ENCODE peak calls at places on chromosomes 3 and 15, in four cellular contexts. U is astrocyte of the spinal cord; W is CD4-positive, alpha-beta T cell; G is cardiac fibroblast. H is an unnamed sample.

GRCh38 chr3:12396475-12396874 is 87.8 kb upstream of the TSEN2 start:
- DNase-seq in U (no peak), W (no peak), G (no peak), H (no peak)

GRCh38 chr15:59283717-59284336 is 77.2 kb downstream of the LDHAL6B start:
- DNase-seq in U (no peak), W (no peak), G (no peak), H (no peak)

GRCh38 chr3:161275919-161276318 is 54.8 kb downstream of the NMD3 start:
- DNase-seq in U (no peak), W (no peak), G (no peak), H (no peak)

GRCh38 chr3:19945405-19946290 is 1.2 kb upstream of the RAB5A start:
- DNase-seq in U (no peak), W (no peak), G (peak), H (no peak)

GRCh38 chr3:76403556-76403955 is 618.2 kb upstream of the ZNF717 start:
- DNase-seq in U (peak), W (no peak), G (no peak), H (no peak)

GRCh38 chr3:54122802-54123537 is 618 bp downstream of the CACNA2D3 start:
- DNase-seq in U (no peak), W (no peak), G (no peak), H (no peak)

GRCh38 chr15:29669823-29670222 is 152.4 kb downstream of the TJP1 start:
- DNase-seq in U (no peak), W (no peak), G (peak), H (peak)

GRCh38 chr3:193982258-193982659 is 153.7 kb upstream of the HES1 start:
- DNase-seq in U (peak), W (no peak), G (peak), H (no peak)

GRCh38 chr3:175329373-175329772 is 470.2 kb downstream of the NAALADL2 start:
- DNase-seq in U (no peak), W (no peak), G (no peak), H (no peak)

GRCh38 chr15:100934735-100935134 is 15.6 kb downstream of the LRRK1 start:
- DNase-seq in U (no peak), W (no peak), G (no peak), H (peak)

GRCh38 chr15:91186892-91187644 is 87.0 kb downstream of the SV2B start:
- DNase-seq in U (peak), W (no peak), G (peak), H (no peak)

GRCh38 chr3:187011915-187012314 is 81.6 kb downstream of the ST6GAL1 start:
- DNase-seq in U (no peak), W (no peak), G (no peak), H (no peak)

GRCh38 chr15:68028137-68028771 is 25.9 kb upstream of the PIAS1 start:
- DNase-seq in U (no peak), W (no peak), G (no peak), H (peak)

GRCh38 chr3:71208273-71209095 is 375.0 kb downstream of the FOXP1 start:
- DNase-seq in U (no peak), W (no peak), G (no peak), H (no peak)

GRCh38 chr3:94336076-94336741 is 273.3 kb downstream of the NSUN3 start:
- DNase-seq in U (peak), W (no peak), G (peak), H (peak)

GRCh38 chr3:146142757-146143156 is 18.2 kb downstream of the PLOD2 start:
- DNase-seq in U (peak), W (no peak), G (peak), H (peak)

GRCh38 chr3:14278265-14278798 is 99.7 kb downstream of the LSM3 start:
- DNase-seq in U (no peak), W (no peak), G (no peak), H (no peak)

GRCh38 chr15:69160976-69161877 is 792 bp downstream of the GLCE start:
- DNase-seq in U (peak), W (peak), G (peak), H (no peak)

GRCh38 chr3:40680685-40681657 is 156.2 kb downstream of the ZNF621 start:
- DNase-seq in U (no peak), W (no peak), G (no peak), H (no peak)

GRCh38 chr3:48695113-48695753 is 9.5 kb upstream of the NCKIPSD start:
- DNase-seq in U (peak), W (no peak), G (peak), H (no peak)

GRCh38 chr3:112405845-112406244 is 72.9 kb downstream of the CD200 start:
- DNase-seq in U (no peak), W (no peak), G (no peak), H (no peak)

GRCh38 chr15:80474751-80475295 is 70.6 kb downstream of the ARNT2 start:
- DNase-seq in U (no peak), W (no peak), G (peak), H (no peak)

GRCh38 chr3:185645596-185646381 is 59.7 kb downstream of the SENP2 start:
- DNase-seq in U (peak), W (no peak), G (no peak), H (no peak)

GRCh38 chr3:67875858-67876257 is 221.4 kb upstream of the SUCLG2 start:
- DNase-seq in U (peak), W (no peak), G (no peak), H (no peak)

GRCh38 chr3:133459400-133459799 is 59.5 kb downstream of the BFSP2 start:
- DNase-seq in U (no peak), W (no peak), G (peak), H (no peak)

GRCh38 chr3:111739241-111739952 is 119.7 kb upstream of the PHLDB2 start:
- DNase-seq in U (peak), W (no peak), G (peak), H (peak)

GRCh38 chr15:39461536-39462140 is 119.2 kb upstream of the THBS1 start:
- DNase-seq in U (no peak), W (no peak), G (peak), H (no peak)

GRCh38 chr15:51759557-51760070 is 8.2 kb downstream of the TMOD2 start:
- DNase-seq in U (peak), W (no peak), G (peak), H (peak)
- TF ChIP-seq CTCF in U (peak), W (no peak), G (peak), H (peak)

GRCh38 chr3:119145500-119146167 is at the start of gene TEX55:
- DNase-seq in U (peak), W (no peak), G (peak), H (peak)
- TF ChIP-seq CTCF in U (peak), W (peak), G (peak), H (peak)

GRCh38 chr3:150384517-150385212 is 23.4 kb upstream of the TSC22D2 start:
- DNase-seq in U (peak), W (peak), G (peak), H (no peak)
- TF ChIP-seq CTCF in U (peak), W (peak), G (peak), H (no peak)

DNA sequence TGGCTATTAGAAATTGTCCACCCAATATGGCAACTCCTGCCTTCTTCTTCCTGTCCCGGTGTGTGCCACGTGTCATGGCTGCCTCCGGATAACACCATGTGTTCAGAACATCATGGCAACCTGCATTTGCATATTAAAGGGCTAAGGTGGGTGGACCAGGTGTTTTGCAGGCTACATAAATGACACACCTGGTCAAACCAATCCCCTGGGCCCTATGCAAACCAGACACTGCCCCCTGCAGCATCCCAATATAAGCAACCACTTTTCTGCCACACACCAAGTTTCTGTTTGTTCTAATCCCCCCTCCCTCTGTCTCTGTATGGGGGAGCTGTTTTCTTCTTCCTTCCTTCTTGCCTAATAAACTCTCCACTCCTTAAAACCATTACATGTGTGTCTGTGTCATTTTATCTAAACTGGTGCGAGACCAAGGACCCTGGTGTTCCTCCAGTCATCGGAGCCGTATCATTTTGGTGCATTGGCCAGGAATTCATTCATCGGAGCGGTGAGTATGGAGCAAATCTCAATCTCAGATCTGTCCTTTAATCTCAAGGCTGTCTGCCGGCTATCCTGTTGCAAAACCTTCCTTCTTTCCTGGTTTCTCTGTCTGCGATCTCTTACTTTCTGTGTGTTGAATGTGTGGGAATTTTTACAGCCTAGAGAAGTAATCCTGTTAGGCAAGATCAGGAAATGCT is 44.5 kb downstream of the NCEH1 start:
- DNase-seq in U (no peak), W (no peak), G (no peak), H (no peak)
- TF ChIP-seq CTCF in U (peak), W (no peak), G (peak), H (no peak)

GRCh38 chr3:149579838-149580542 is 77.8 kb downstream of the WWTR1 start:
- DNase-seq in U (peak), W (no peak), G (no peak), H (peak)
- TF ChIP-seq CTCF in U (no peak), W (no peak), G (no peak), H (peak)

H was measured in HFFc6.